ENCODE peak calls at places on chromosomes 3 and 15, in seven cellular contexts. E is NB4, W is transverse colon, T is esophagus squamous epithelium, O is IMR-90, Q is lower leg skin, N is adrenal gland. R is an unnamed sample.

GRCh38 chr3:45406812-45407211 is 18.4 kb downstream of the LARS2 start:
- DNase-seq in O (no peak), T (no peak), N (no peak), W (no peak), Q (no peak), E (no peak), R (no peak)

GRCh38 chr3:180142041-180142440 is 105.3 kb upstream of the PEX5L start:
- DNase-seq in N (no peak), Q (no peak), O (no peak), W (no peak), E (no peak), T (no peak), R (peak; percentile 5)

GRCh38 chr3:51340311-51340829 is 44.7 kb upstream of the MANF start:
- DNase-seq in T (no peak), E (peak; percentile 9), N (peak; percentile 75), Q (no peak), O (peak; percentile 91), W (no peak), R (peak; percentile 65)

GRCh38 chr15:31372635-31373091 is 46.0 kb downstream of the KLF13 start:
- DNase-seq in Q (peak; percentile 94), O (peak; percentile 74), N (peak; percentile 72), W (no peak), E (peak; percentile 38), T (no peak), R (no peak)

GRCh38 chr3:71601811-71602210 is 18.3 kb upstream of the FOXP1 start:
- DNase-seq in W (no peak), O (peak; percentile 69), Q (no peak), T (no peak), N (no peak), E (no peak), R (peak; percentile 34)

GRCh38 chr15:74788716-74789151 is 6.9 kb downstream of the CSK start:
- DNase-seq in N (no peak), T (no peak), O (no peak), Q (no peak), E (peak; percentile 77), W (peak; percentile 61), R (no peak)

GRCh38 chr3:44477312-44478030 is at the start of gene ZNF445:
- DNase-seq in O (peak; percentile 74), E (peak; percentile 85), Q (peak; percentile 94), N (peak; percentile 76), W (peak; percentile 82), T (no peak), R (peak; percentile 74)

GRCh38 chr15:49990835-49991540 is 128.0 kb downstream of the ATP8B4 start:
- DNase-seq in N (no peak), O (peak; percentile 92), E (no peak), W (no peak), T (no peak), Q (no peak), R (no peak)

GRCh38 chr15:89399070-89399389 is 64.4 kb upstream of the POLG start:
- DNase-seq in T (no peak), N (no peak), Q (no peak), E (no peak), W (no peak), O (no peak), R (no peak)

GRCh38 chr3:3038201-3038991 is 71.8 kb downstream of the IL5RA start:
- DNase-seq in W (no peak), N (peak; percentile 4), T (peak; percentile 2), E (peak; percentile 9), Q (no peak), O (no peak), R (peak; percentile 8)

GRCh38 chr15:58762731-58763130 is 8.4 kb upstream of the MINDY2 start:
- DNase-seq in W (no peak), Q (no peak), N (no peak), E (no peak), T (no peak), O (no peak), R (no peak)

GRCh38 chr3:149657458-149657795 is 398 bp downstream of the WWTR1 start:
- DNase-seq in N (peak; percentile 71), T (no peak), W (peak; percentile 32), Q (no peak), E (peak; percentile 21), O (peak; percentile 59), R (no peak)

GRCh38 chr3:61537366-61537765 is 24.0 kb upstream of the PTPRG start:
- DNase-seq in N (no peak), E (no peak), T (no peak), O (no peak), W (no peak), Q (no peak), R (no peak)

GRCh38 chr3:136068708-136069107 is 103.2 kb downstream of the PPP2R3A start:
- DNase-seq in W (no peak), N (no peak), O (peak; percentile 88), T (no peak), Q (no peak), E (no peak), R (no peak)

GRCh38 chr3:183697610-183698317 is at the start of gene YEATS2:
- DNase-seq in W (peak; percentile 69), Q (peak; percentile 87), E (peak; percentile 81), T (peak; percentile 4), N (peak; percentile 54), O (peak; percentile 61), R (peak; percentile 94)
- TF ChIP-seq POLR2A in W (peak; percentile 29), Q (no peak), E (peak; percentile 83), T (peak; percentile 81), N (no peak), O (peak; percentile 75), R (peak; percentile 75)

GRCh38 chr15:65530318-65531111 is at the start of gene HACD3:
- DNase-seq in O (peak; percentile 69), Q (peak; percentile 96), T (no peak), N (peak; percentile 86), E (peak; percentile 92), W (peak; percentile 90), R (peak; percentile 80)
- TF ChIP-seq POLR2A in O (no peak), Q (peak; percentile 8), T (peak; percentile 63), N (no peak), E (peak; percentile 93), W (peak; percentile 17), R (peak; percentile 82)

GRCh38 chr15:69031013-69032001 is 16.8 kb downstream of the NOX5 start:
- DNase-seq in T (no peak), Q (no peak), W (peak; percentile 55), E (peak; percentile 60), O (no peak), N (peak; percentile 55), R (no peak)
- TF ChIP-seq POLR2A in T (no peak), Q (no peak), W (no peak), E (no peak), O (no peak), N (no peak), R (no peak)

GRCh38 chr3:195057716-195058115 is 213.2 kb downstream of the XXYLT1 start:
- DNase-seq in E (no peak), O (no peak), T (no peak), W (no peak), Q (no peak), N (no peak), R (no peak)

GRCh38 chr3:195059471-195060216 is 211.3 kb downstream of the XXYLT1 start:
- DNase-seq in T (no peak), W (peak; percentile 43), N (no peak), E (no peak), O (no peak), Q (no peak), R (no peak)

GRCh38 chr3:195060217-195060481 is 210.8 kb downstream of the XXYLT1 start:
- DNase-seq in Q (no peak), O (no peak), W (no peak), N (no peak), T (no peak), E (no peak), R (no peak)

GRCh38 chr3:195058311-195059005 is 212.5 kb downstream of the XXYLT1 start:
- DNase-seq in T (no peak), E (no peak), Q (no peak), N (no peak), O (no peak), W (no peak), R (no peak)

DNA sequence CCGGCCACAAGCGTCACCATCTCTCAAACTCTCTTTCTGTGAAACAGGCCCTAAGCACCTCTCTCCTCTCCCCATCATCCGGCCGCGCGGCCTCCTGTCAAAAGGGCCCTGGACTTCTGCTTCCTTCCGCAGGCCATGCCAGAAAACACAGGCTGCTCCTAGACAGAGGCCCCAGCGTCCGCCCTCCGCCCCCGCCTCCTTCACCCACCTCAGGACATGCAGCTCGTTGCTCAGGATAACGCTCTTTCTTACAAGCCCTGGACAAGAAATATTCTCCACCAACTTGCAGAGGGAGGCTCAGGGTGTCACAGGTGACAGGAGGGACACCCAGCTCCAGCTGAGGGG is 212.0 kb downstream of the XXYLT1 start:
- DNase-seq in E (no peak), Q (no peak), T (peak; percentile 4), O (no peak), N (peak; percentile 50), W (no peak), R (no peak)
- TF ChIP-seq POLR2A in E (no peak), Q (no peak), T (no peak), O (no peak), N (no peak), W (no peak), R (no peak)

GRCh38 chr15:29750754-29751153 is 71.5 kb downstream of the TJP1 start:
- DNase-seq in W (no peak), T (no peak), O (no peak), Q (no peak), E (no peak), N (no peak), R (no peak)

GRCh38 chr15:29749365-29750086 is 72.7 kb downstream of the TJP1 start:
- DNase-seq in E (no peak), T (no peak), N (no peak), Q (no peak), W (no peak), O (no peak), R (no peak)

GRCh38 chr15:29747837-29748417 is 74.3 kb downstream of the TJP1 start:
- DNase-seq in E (no peak), O (peak; percentile 37), W (no peak), T (no peak), Q (no peak), N (no peak), R (no peak)
- TF ChIP-seq POLR2A in E (no peak), O (no peak), W (no peak), T (no peak), Q (no peak), N (no peak), R (no peak)

GRCh38 chr3:185823280-185824044 is 1.4 kb downstream of the IGF2BP2 start:
- DNase-seq in O (peak; percentile 41), Q (peak; percentile 91), T (no peak), W (peak; percentile 53), N (peak; percentile 57), E (peak; percentile 58), R (peak; percentile 34)
- TF ChIP-seq POLR2A in O (no peak), Q (no peak), T (no peak), W (no peak), N (no peak), E (peak; percentile 22), R (no peak)

R was measured in H54.